ENCODE peak calls at places on chromosomes 11 and 22, in five cellular contexts. O, X, D, J and K are unnamed samples.

GRCh38 chr11:1844221-1845094 is 5.7 kb downstream of the TNNI2 start:
- DNase-seq in X (peak; percentile 87), O (peak; percentile 71), J (no peak), D (peak; percentile 75), K (no peak)

GRCh38 chr11:92829121-92829520 is 140.3 kb upstream of the MTNR1B start:
- DNase-seq in J (no peak), X (no peak), O (no peak), D (no peak), K (no peak)

GRCh38 chr11:10348650-10349280 is 43.9 kb downstream of the ADM start:
- DNase-seq in J (no peak), D (no peak), X (no peak), O (no peak), K (no peak)

GRCh38 chr11:74322667-74323066 is 11.2 kb upstream of the P4HA3 start:
- DNase-seq in O (peak; percentile 93), J (no peak), D (no peak), X (no peak), K (no peak)

GRCh38 chr11:6925636-6926207 is 504 bp upstream of the ZNF215 start:
- DNase-seq in O (no peak), J (no peak), X (peak; percentile 25), D (no peak), K (no peak)

GRCh38 chr11:26014456-26015115 is 317.3 kb upstream of the ANO3 start:
- DNase-seq in J (no peak), O (no peak), X (no peak), D (no peak), K (no peak)

GRCh38 chr11:17015639-17016125 is 1.5 kb upstream of the PLEKHA7 start:
- DNase-seq in O (peak; percentile 73), X (no peak), J (peak; percentile 37), D (no peak), K (peak; percentile 35)

GRCh38 chr11:18706330-18707243 is 8.0 kb downstream of the TMEM86A start:
- DNase-seq in J (peak; percentile 54), O (peak; percentile 72), X (no peak), D (peak; percentile 85), K (no peak)

GRCh38 chr11:75734491-75735180 is 17.0 kb downstream of the MOGAT2 start:
- DNase-seq in J (peak; percentile 80), O (no peak), X (no peak), D (no peak), K (no peak)

GRCh38 chr11:122724520-122724919 is 69.0 kb downstream of the UBASH3B start:
- DNase-seq in O (no peak), X (no peak), D (no peak), J (no peak), K (no peak)

GRCh38 chr11:8543278-8543677 is 50.8 kb downstream of the STK33 start:
- DNase-seq in X (no peak), J (no peak), D (no peak), O (no peak), K (no peak)

GRCh38 chr11:91163619-91164451 is 941.0 kb upstream of the CHORDC1 start:
- DNase-seq in J (no peak), O (no peak), X (no peak), D (peak; percentile 43), K (no peak)

GRCh38 chr11:1059759-1060158 is 14.9 kb upstream of the MUC2 start:
- DNase-seq in D (no peak), X (no peak), O (peak; percentile 11), J (no peak), K (no peak)

GRCh38 chr22:49087163-49087562 is 740.5 kb downstream of the BRD1 start:
- DNase-seq in D (no peak), J (no peak), X (no peak), O (no peak), K (no peak)

GRCh38 chr22:36328635-36329216 is 59.0 kb downstream of the MYH9 start:
- DNase-seq in O (peak; percentile 83), X (peak; percentile 34), J (no peak), D (peak; percentile 75), K (no peak)

GRCh38 chr22:30564766-30565118 is 9.7 kb downstream of the GAL3ST1 start:
- DNase-seq in X (no peak), O (no peak), J (no peak), D (no peak), K (no peak)

GRCh38 chr22:49803134-49803533 is 24.5 kb downstream of the BRD1 start:
- DNase-seq in D (no peak), X (no peak), O (peak; percentile 4), J (no peak), K (no peak)

GRCh38 chr11:4991066-4991465 is 3.6 kb upstream of the OR51L1 start:
- DNase-seq in D (no peak), J (no peak), O (no peak), X (peak; percentile 15), K (no peak)

GRCh38 chr11:74695705-74696280 is 35.4 kb downstream of the CHRDL2 start:
- DNase-seq in J (no peak), X (peak; percentile 31), D (no peak), O (no peak), K (no peak)

DNA sequence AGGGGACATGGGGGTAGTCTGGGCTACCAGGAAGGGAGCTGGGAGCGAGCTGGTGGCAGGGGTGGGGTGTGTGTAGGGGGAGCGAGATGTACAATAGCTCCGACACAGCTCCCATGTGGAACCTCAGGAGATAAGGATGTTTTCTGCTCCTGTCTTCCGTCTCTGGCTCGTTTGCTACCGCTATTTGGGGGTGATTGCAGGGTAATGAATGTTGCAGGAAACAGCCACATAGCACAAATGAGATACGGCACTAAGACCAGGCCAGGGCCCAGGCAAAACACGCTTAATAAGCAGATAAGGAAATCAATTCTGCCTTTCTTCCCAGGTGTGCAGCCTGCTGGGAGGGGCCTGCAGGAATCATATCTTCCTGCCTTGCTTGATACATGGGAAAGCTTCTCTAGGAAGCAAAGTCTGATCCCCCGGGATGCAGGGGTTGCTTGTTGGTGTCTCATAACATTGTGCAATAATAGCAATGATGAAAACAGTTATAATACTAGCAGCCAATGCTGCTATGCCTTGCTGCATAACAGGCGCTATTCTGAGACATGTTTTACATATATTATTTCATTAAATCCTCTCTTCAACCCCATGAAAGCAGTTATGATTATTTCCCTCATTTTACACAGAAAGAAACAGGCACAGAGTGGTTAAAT is 158.7 kb downstream of the ST3GAL4 start:
- DNase-seq in O (no peak), D (no peak), X (no peak), J (no peak), K (no peak)
- TF ChIP-seq POLR2A in O (no peak), D (no peak), X (no peak), J (no peak), K (no peak)

GRCh38 chr11:65873280-65874156 is 918 bp upstream of the EFEMP2 start:
- DNase-seq in O (peak; percentile 97), X (peak; percentile 98), D (peak; percentile 98), J (peak; percentile 95), K (peak; percentile 93)
- TF ChIP-seq POLR2A in O (peak; percentile 52), X (peak; percentile 79), D (peak; percentile 90), J (peak; percentile 80), K (peak; percentile 93)

GRCh38 chr11:62851807-62852522 is 12.6 kb upstream of the WDR74 start:
- DNase-seq in D (no peak), X (no peak), O (no peak), J (no peak), K (no peak)

GRCh38 chr11:62853279-62853965 is 14.0 kb upstream of the WDR74 start:
- DNase-seq in J (no peak), O (no peak), D (no peak), X (no peak), K (no peak)

GRCh38 chr11:62854013-62854824 is 14.8 kb upstream of the WDR74 start:
- DNase-seq in D (no peak), O (no peak), X (peak; percentile 30), J (no peak), K (no peak)

GRCh38 chr11:62852523-62853188 is 13.3 kb upstream of the WDR74 start:
- DNase-seq in O (no peak), D (no peak), J (no peak), X (no peak), K (no peak)

DNA sequence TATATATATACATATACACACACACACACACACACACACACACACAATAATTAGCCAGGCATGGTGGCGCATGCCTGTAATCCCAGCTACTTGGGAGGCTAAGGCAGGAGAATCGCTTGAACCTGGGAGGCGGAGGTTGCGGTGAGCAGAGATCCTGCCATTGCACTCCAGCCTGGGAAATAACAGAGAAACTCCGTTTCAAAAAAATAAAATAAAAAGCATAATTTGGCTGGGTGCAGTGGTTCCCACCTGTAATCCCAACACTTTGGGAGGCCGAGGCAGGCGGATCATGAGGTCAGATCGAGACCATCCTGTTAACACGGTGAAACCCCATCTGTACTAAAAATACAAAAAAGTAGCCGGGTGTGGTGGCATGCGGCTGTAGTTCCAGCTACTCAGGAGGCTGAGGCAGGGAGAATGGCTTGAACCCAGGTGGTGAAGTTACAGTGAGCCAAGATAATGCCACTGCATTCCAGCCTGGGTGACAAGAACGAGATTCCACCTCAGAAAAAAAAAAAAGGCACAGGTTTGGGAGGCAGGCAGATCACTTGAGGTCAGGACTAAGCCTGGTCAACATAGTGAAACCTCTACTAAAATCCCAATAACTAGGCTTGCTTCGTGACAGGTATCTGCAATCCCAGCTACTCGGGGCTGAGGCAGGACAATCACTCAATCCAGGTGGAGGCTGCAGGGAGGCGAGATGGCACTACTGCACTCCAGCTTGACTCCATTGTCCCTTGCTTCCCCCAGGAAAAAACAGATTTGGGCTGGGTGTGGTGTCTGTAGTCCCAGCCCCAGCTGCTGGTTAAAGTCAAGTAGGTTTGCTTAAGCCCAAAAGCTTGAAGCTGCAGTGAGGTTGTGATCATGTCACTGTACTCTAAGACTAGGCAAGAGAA is 11.8 kb upstream of the WDR74 start:
- DNase-seq in X (no peak), O (no peak), J (no peak), D (no peak), K (no peak)
- TF ChIP-seq POLR2A in X (peak; percentile 97), O (no peak), J (no peak), D (no peak), K (peak; percentile 39)

DNA sequence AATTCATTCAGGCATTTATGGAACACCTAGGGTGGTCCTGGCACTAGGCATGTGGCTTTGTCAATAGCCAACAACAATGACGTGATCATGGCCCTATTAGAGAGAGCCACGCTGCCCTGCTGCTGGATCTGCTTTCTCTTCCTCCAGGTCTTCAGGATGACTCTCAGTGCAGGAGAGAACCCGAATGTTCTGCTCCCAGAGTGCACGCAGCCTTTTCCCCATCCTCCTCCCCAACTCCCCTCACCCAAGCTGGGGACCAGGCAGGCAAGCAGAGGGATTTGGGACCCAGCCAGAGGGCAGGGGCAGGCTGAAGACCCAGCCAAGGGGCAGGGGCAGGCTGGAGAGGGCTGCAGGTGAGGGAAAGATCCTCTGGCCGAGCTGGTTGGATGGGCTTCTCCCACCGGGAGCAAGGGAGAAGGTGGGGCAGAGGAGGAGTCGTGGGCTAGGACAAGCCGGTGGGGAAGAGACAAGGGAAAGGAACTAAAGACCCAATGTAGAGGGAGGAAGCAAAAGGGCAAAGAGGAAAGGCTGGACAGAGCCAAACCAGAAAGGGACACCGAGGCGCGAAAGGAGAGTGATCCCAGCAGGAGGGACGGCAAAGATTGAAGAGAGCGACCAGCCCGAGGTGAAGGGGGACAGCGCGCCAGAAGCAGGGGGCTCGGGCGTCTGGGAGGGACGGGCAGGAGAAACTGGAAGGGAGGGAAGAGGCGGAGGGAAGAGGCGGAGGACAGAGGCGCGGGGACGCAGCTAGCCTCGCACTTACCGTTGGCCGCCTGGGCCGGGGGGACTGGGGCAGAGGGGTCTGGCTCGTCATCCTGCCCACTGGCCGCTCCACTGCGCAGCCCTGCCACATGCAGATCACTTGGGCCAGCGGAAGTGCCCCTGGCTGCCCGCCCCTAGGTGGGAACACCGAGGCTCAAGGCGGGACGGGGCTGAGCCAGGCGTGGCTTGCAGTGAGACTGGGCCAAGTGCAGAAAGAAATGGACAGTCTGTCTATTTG is at the start of gene KCTD14:
- DNase-seq in J (peak; percentile 73), X (no peak), D (peak; percentile 50), O (no peak), K (no peak)
- TF ChIP-seq POLR2A in J (peak; percentile 76), X (no peak), D (no peak), O (no peak), K (no peak)

GRCh38 chr11:119101367-119101758 is 290 bp downstream of the DPAGT1 start:
- DNase-seq in X (peak; percentile 49), J (no peak), D (no peak), O (no peak), K (no peak)
- TF ChIP-seq POLR2A in X (no peak), J (no peak), D (no peak), O (no peak), K (no peak)

GRCh38 chr11:65598258-65598699 is 2.7 kb upstream of the KCNK7 start:
- DNase-seq in O (no peak), D (no peak), J (no peak), X (no peak), K (no peak)
- TF ChIP-seq POLR2A in O (no peak), D (no peak), J (no peak), X (no peak), K (no peak)